ENCODE peak calls at places on chromosome 13, in six cellular contexts. One of them, this sample, is unnamed.

GRCh38 chr13:88541993-88542392 is 870.8 kb downstream of the SLITRK5 start:
- DNase-seq in PC-3: no peak
- DNase-seq in DND-41: no peak
- DNase-seq in mesendoderm: no peak
- DNase-seq in mammary epithelial cell: no peak
- DNase-seq in MM.1S: no peak
- DNase-seq in this sample: no peak

GRCh38 chr13:23506071-23506820 is 64.0 kb upstream of the TNFRSF19 start:
- DNase-seq in DND-41: no peak
- DNase-seq in mammary epithelial cell: no peak
- DNase-seq in MM.1S: no peak
- DNase-seq in mesendoderm: no peak
- DNase-seq in PC-3: no peak
- DNase-seq in this sample: no peak

GRCh38 chr13:37791699-37792098 is 77.9 kb downstream of the TRPC4 start:
- DNase-seq in PC-3: no peak
- DNase-seq in DND-41: no peak
- DNase-seq in MM.1S: no peak
- DNase-seq in mesendoderm: no peak
- DNase-seq in mammary epithelial cell: no peak
- DNase-seq in this sample: no peak

GRCh38 chr13:43831088-43831487 is 44.3 kb upstream of the ENOX1 start:
- DNase-seq in MM.1S: no peak
- DNase-seq in mammary epithelial cell: peak; percentile 16
- DNase-seq in DND-41: no peak
- DNase-seq in mesendoderm: no peak
- DNase-seq in PC-3: peak; percentile 29
- DNase-seq in this sample: no peak

GRCh38 chr13:60519496-60519895 is 122.5 kb downstream of the TDRD3 start:
- DNase-seq in mammary epithelial cell: no peak
- DNase-seq in PC-3: no peak
- DNase-seq in DND-41: no peak
- DNase-seq in MM.1S: no peak
- DNase-seq in mesendoderm: no peak
- DNase-seq in this sample: no peak

GRCh38 chr13:91792054-91792453 is 393.6 kb downstream of the GPC5 start:
- DNase-seq in DND-41: no peak
- DNase-seq in PC-3: no peak
- DNase-seq in mesendoderm: no peak
- DNase-seq in MM.1S: no peak
- DNase-seq in mammary epithelial cell: no peak
- DNase-seq in this sample: no peak

GRCh38 chr13:76314495-76314894 is 571.7 kb downstream of the KCTD12 start:
- DNase-seq in MM.1S: no peak
- DNase-seq in PC-3: no peak
- DNase-seq in DND-41: no peak
- DNase-seq in mammary epithelial cell: no peak
- DNase-seq in mesendoderm: no peak
- DNase-seq in this sample: no peak

GRCh38 chr13:55553736-55554135 is 1587.0 kb upstream of the PRR20A start:
- DNase-seq in mesendoderm: no peak
- DNase-seq in MM.1S: no peak
- DNase-seq in PC-3: no peak
- DNase-seq in mammary epithelial cell: no peak
- DNase-seq in DND-41: no peak
- DNase-seq in this sample: no peak

GRCh38 chr13:100808848-100809247 is 134.3 kb upstream of the TMTC4 start:
- DNase-seq in mesendoderm: no peak
- DNase-seq in mammary epithelial cell: no peak
- DNase-seq in PC-3: no peak
- DNase-seq in MM.1S: no peak
- DNase-seq in DND-41: no peak
- DNase-seq in this sample: no peak

GRCh38 chr13:40875048-40875447 is 85.6 kb downstream of the SLC25A15 start:
- DNase-seq in DND-41: no peak
- DNase-seq in MM.1S: no peak
- DNase-seq in PC-3: no peak
- DNase-seq in mammary epithelial cell: peak; percentile 14
- DNase-seq in mesendoderm: no peak
- DNase-seq in this sample: no peak

GRCh38 chr13:30623392-30623791 is 5.7 kb downstream of the USPL1 start:
- DNase-seq in mesendoderm: no peak
- DNase-seq in PC-3: no peak
- DNase-seq in DND-41: no peak
- DNase-seq in MM.1S: no peak
- DNase-seq in mammary epithelial cell: no peak
- DNase-seq in this sample: no peak

GRCh38 chr13:21230516-21230915 is 54.1 kb downstream of the MRPL57 start:
- DNase-seq in mesendoderm: no peak
- DNase-seq in mammary epithelial cell: no peak
- DNase-seq in DND-41: no peak
- DNase-seq in PC-3: no peak
- DNase-seq in MM.1S: no peak
- DNase-seq in this sample: no peak

GRCh38 chr13:44932171-44932849 is 57.0 kb downstream of the NUFIP1 start:
- DNase-seq in MM.1S: no peak
- DNase-seq in PC-3: peak; percentile 55
- DNase-seq in mammary epithelial cell: no peak
- DNase-seq in mesendoderm: no peak
- DNase-seq in DND-41: no peak
- DNase-seq in this sample: no peak

GRCh38 chr13:27960362-27961226 is 8.5 kb downstream of the CDX2 start:
- DNase-seq in MM.1S: peak; percentile 10
- DNase-seq in PC-3: peak; percentile 78
- DNase-seq in mammary epithelial cell: peak; percentile 50
- DNase-seq in mesendoderm: peak; percentile 86
- DNase-seq in DND-41: peak; percentile 39
- DNase-seq in this sample: peak; percentile 52

GRCh38 chr13:46595136-46595917 is 42.4 kb downstream of the LRCH1 start:
- DNase-seq in PC-3: peak; percentile 44
- DNase-seq in MM.1S: no peak
- DNase-seq in DND-41: no peak
- DNase-seq in mammary epithelial cell: peak; percentile 82
- DNase-seq in mesendoderm: no peak
- DNase-seq in this sample: peak; percentile 93

GRCh38 chr13:24053505-24054251 is 106.8 kb upstream of the SPATA13 start:
- DNase-seq in PC-3: peak; percentile 91
- DNase-seq in MM.1S: peak; percentile 86
- DNase-seq in mammary epithelial cell: peak; percentile 74
- DNase-seq in DND-41: peak; percentile 73
- DNase-seq in mesendoderm: peak; percentile 94
- DNase-seq in this sample: peak; percentile 78

GRCh38 chr13:46552888-46553520 is at the start of gene LRCH1:
- DNase-seq in mesendoderm: peak; percentile 95
- DNase-seq in DND-41: peak; percentile 93
- DNase-seq in mammary epithelial cell: peak; percentile 88
- DNase-seq in MM.1S: peak; percentile 76
- DNase-seq in PC-3: peak; percentile 70
- DNase-seq in this sample: peak; percentile 79

GRCh38 chr13:87661471-87661870 is 9.7 kb upstream of the SLITRK5 start:
- DNase-seq in mesendoderm: no peak
- DNase-seq in mammary epithelial cell: no peak
- DNase-seq in MM.1S: no peak
- DNase-seq in DND-41: no peak
- DNase-seq in PC-3: peak; percentile 70
- DNase-seq in this sample: no peak

GRCh38 chr13:79593611-79594275 is 112.8 kb downstream of the NDFIP2 start:
- DNase-seq in mammary epithelial cell: peak; percentile 98
- DNase-seq in DND-41: no peak
- DNase-seq in PC-3: peak; percentile 40
- DNase-seq in MM.1S: no peak
- DNase-seq in mesendoderm: peak; percentile 9
- DNase-seq in this sample: no peak

DNA sequence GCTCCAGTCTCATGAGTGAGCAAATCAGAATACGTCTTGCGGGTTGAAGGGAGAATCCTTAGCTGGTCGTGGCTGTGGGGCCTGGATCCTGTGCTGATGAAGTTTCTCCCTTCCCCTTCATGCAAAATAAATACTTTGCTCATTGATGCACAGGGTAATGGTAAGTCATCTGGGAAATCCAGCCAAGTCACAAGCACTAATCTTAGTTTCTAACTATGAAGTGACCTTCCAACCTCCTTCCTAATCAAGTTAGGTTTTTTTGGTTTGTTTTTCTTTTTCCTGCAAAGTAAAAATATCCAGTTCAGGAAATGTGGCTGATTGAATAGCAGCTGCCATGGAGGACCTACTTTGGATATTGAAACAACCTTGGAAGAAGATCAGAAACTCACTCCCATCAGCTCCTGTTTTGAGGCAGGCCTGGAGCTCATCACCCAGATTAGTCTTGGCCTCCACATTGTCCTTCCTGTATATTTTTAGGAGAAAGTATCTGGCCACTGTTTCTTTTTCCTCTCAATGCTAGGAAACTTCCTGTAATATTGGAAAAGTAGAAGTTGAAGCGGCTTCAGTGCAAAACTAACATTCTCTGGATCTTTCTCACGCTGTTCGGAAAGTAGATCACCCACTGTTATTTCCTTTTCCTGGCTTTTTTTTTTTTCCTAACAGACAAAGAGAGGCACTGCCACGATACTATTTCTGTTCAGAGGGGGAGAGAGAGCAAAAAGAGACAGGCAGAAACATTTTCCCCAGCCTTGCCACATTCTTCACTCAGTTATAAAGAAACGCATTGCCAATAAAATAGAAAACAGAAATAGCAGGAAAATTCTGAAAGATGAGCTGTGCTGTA is 12.2 kb upstream of the ARL11 start:
- DNase-seq in mammary epithelial cell: no peak
- DNase-seq in DND-41: no peak
- DNase-seq in mesendoderm: no peak
- DNase-seq in MM.1S: no peak
- DNase-seq in PC-3: no peak
- DNase-seq in this sample: no peak
- H3K27ac ChIP-seq in mammary epithelial cell: no peak overlapping the region
- H3K27ac ChIP-seq in DND-41: no peak overlapping the region
- H3K27ac ChIP-seq in mesendoderm: no peak overlapping the region
- H3K27ac ChIP-seq in MM.1S: no peak overlapping the region
- H3K27ac ChIP-seq in PC-3: no peak overlapping the region
- H3K27ac ChIP-seq in this sample: no peak overlapping the region

DNA sequence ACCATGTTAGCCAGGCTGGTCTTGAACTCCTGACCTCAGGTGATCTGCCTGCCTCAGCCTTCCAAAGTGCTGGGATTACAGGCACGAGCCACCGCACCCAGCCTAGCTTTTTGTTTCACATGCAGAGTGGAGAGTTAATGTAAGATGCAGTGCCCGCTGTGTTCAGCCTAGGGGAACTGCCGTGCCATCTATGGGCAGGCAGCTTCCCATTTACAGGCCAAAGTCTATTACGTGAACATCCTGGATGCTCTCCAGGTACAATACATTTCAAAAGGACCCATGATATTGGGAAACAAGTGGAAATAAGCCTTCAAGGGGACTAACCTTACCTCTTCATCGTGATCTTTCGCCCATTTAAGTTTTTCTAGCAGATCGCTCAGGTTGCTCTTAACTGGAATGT is 10.1 kb downstream of the POGLUT2 start:
- DNase-seq in PC-3: no peak
- DNase-seq in mammary epithelial cell: no peak
- DNase-seq in DND-41: no peak
- DNase-seq in mesendoderm: no peak
- DNase-seq in MM.1S: no peak
- DNase-seq in this sample: no peak
- H3K36me3 ChIP-seq in PC-3: no peaks in the 10 kb centered on the region
- H3K36me3 ChIP-seq in mammary epithelial cell: peaks cover 4% of the 10 kb centered on the region
- H3K36me3 ChIP-seq in DND-41: no peaks in the 10 kb centered on the region
- H3K36me3 ChIP-seq in mesendoderm: peaks cover 1% of the 10 kb centered on the region
- H3K36me3 ChIP-seq in MM.1S: peaks cover 13% of the 10 kb centered on the region
- H3K36me3 ChIP-seq in this sample: no peaks in the 10 kb centered on the region

DNA sequence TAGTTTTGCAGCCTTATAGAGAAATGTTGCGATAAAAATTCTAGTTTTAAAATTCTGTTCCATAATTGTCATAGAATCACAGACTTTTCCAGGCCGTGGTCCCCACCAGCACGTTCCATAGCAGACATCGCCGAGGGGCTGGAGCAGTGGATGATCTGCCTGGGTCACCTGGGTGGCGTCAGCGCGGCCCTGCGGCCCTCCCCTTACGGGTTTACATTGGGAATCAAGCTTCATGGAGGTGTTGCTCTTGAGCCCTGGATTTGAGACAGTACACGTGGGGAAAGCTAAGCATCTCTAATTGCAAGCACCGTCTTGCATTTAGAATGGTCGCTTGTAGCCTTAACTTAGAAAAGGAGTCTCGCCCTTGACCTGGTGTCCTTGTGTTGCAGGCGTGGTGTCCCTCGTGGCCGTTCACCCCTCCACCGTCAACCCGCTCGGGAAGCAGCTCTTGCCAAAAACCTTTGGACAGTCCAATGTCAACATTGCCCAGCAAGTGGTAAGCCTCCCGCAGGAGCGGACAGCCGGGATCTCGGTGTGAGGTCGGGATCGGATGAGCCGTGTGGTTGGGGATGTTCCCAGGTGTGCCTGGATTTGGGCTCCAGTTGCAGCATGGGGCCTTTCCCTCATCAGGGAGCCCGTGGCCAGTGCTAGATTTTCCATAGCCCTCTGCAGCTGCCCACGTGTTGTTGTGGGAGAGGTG is 35.1 kb downstream of the ATP4B start:
- DNase-seq in mammary epithelial cell: no peak
- DNase-seq in MM.1S: no peak
- DNase-seq in PC-3: no peak
- DNase-seq in DND-41: no peak
- DNase-seq in mesendoderm: no peak
- DNase-seq in this sample: no peak
- H3K79me2 ChIP-seq in mammary epithelial cell: peaks cover 97% of the 10 kb centered on the region
- H3K79me2 ChIP-seq in MM.1S: peaks cover 85% of the 10 kb centered on the region
- H3K79me2 ChIP-seq in PC-3: peaks cover 52% of the 10 kb centered on the region
- H3K79me2 ChIP-seq in DND-41: peaks cover 91% of the 10 kb centered on the region
- H3K79me2 ChIP-seq in mesendoderm: peaks cover 27% of the 10 kb centered on the region
- H3K79me2 ChIP-seq in this sample: peaks cover 60% of the 10 kb centered on the region

GRCh38 chr13:97344250-97345175 is 89.5 kb upstream of the RAP2A start:
- DNase-seq in mammary epithelial cell: peak; percentile 49
- DNase-seq in PC-3: peak; percentile 68
- DNase-seq in MM.1S: peak; percentile 51
- DNase-seq in mesendoderm: peak; percentile 59
- DNase-seq in DND-41: peak; percentile 48
- DNase-seq in this sample: peak; percentile 50
- H3K27ac ChIP-seq in mammary epithelial cell: no peak overlapping the region
- H3K27ac ChIP-seq in PC-3: no peak overlapping the region
- H3K27ac ChIP-seq in MM.1S: no peak overlapping the region
- H3K27ac ChIP-seq in mesendoderm: no peak overlapping the region
- H3K27ac ChIP-seq in DND-41: no peak overlapping the region
- H3K27ac ChIP-seq in this sample: peak overlapping the region; percentile 14